ENCODE peak calls at places on chromosomes 6 and 20, in seven cellular contexts. One of them, this sample, is unnamed.

GRCh38 chr6:22838346-22838745 is 269.0 kb downstream of the HDGFL1 start:
- DNase-seq in anterior cingulate cortex: no peak
- DNase-seq in right cardiac atrium: no peak
- DNase-seq in NCI-H1092 treated with DMSO at 0.1 percent for 48 hours: no peak
- DNase-seq in mesothelial cell of epicardium: no peak
- DNase-seq in omental fat pad: no peak
- DNase-seq in AG10803: no peak
- DNase-seq in this sample: no peak

GRCh38 chr20:12391099-12391498 is 473.4 kb downstream of the BTBD3 start:
- DNase-seq in mesothelial cell of epicardium: no peak
- DNase-seq in right cardiac atrium: no peak
- DNase-seq in omental fat pad: no peak
- DNase-seq in NCI-H1092 treated with DMSO at 0.1 percent for 48 hours: no peak
- DNase-seq in AG10803: no peak
- DNase-seq in anterior cingulate cortex: no peak
- DNase-seq in this sample: no peak

GRCh38 chr6:44740566-44741120 is 353.1 kb downstream of the CDC5L start:
- DNase-seq in anterior cingulate cortex: no peak
- DNase-seq in NCI-H1092 treated with DMSO at 0.1 percent for 48 hours: no peak
- DNase-seq in AG10803: no peak
- DNase-seq in right cardiac atrium: no peak
- DNase-seq in mesothelial cell of epicardium: no peak
- DNase-seq in omental fat pad: no peak
- DNase-seq in this sample: peak

GRCh38 chr6:166500246-166500645 is 86.2 kb downstream of the RAMACL start:
- DNase-seq in mesothelial cell of epicardium: no peak
- DNase-seq in right cardiac atrium: no peak
- DNase-seq in anterior cingulate cortex: peak
- DNase-seq in NCI-H1092 treated with DMSO at 0.1 percent for 48 hours: no peak
- DNase-seq in AG10803: no peak
- DNase-seq in omental fat pad: no peak
- DNase-seq in this sample: no peak

GRCh38 chr6:79494841-79495240 is 42.4 kb downstream of the LCA5 start:
- DNase-seq in omental fat pad: no peak
- DNase-seq in mesothelial cell of epicardium: no peak
- DNase-seq in anterior cingulate cortex: no peak
- DNase-seq in NCI-H1092 treated with DMSO at 0.1 percent for 48 hours: no peak
- DNase-seq in AG10803: no peak
- DNase-seq in right cardiac atrium: no peak
- DNase-seq in this sample: no peak

GRCh38 chr20:59598625-59599310 is 5.6 kb upstream of the PHACTR3 start:
- DNase-seq in right cardiac atrium: no peak
- DNase-seq in omental fat pad: no peak
- DNase-seq in mesothelial cell of epicardium: peak
- DNase-seq in anterior cingulate cortex: peak
- DNase-seq in AG10803: peak
- DNase-seq in NCI-H1092 treated with DMSO at 0.1 percent for 48 hours: peak
- DNase-seq in this sample: no peak

GRCh38 chr6:17907467-17908229 is 79.8 kb downstream of the KIF13A start:
- DNase-seq in right cardiac atrium: peak
- DNase-seq in omental fat pad: peak
- DNase-seq in mesothelial cell of epicardium: no peak
- DNase-seq in AG10803: peak
- DNase-seq in anterior cingulate cortex: no peak
- DNase-seq in NCI-H1092 treated with DMSO at 0.1 percent for 48 hours: no peak
- DNase-seq in this sample: no peak

GRCh38 chr6:100663219-100663863 is 198.6 kb upstream of the SIM1 start:
- DNase-seq in right cardiac atrium: no peak
- DNase-seq in AG10803: peak
- DNase-seq in omental fat pad: no peak
- DNase-seq in anterior cingulate cortex: no peak
- DNase-seq in mesothelial cell of epicardium: no peak
- DNase-seq in NCI-H1092 treated with DMSO at 0.1 percent for 48 hours: no peak
- DNase-seq in this sample: no peak

GRCh38 chr6:114304304-114304887 is 38.4 kb downstream of the HS3ST5 start:
- DNase-seq in AG10803: peak
- DNase-seq in right cardiac atrium: no peak
- DNase-seq in mesothelial cell of epicardium: no peak
- DNase-seq in NCI-H1092 treated with DMSO at 0.1 percent for 48 hours: no peak
- DNase-seq in anterior cingulate cortex: no peak
- DNase-seq in omental fat pad: no peak
- DNase-seq in this sample: no peak

GRCh38 chr6:88442731-88443130 is 276.6 kb upstream of the CNR1 start:
- DNase-seq in mesothelial cell of epicardium: no peak
- DNase-seq in omental fat pad: no peak
- DNase-seq in anterior cingulate cortex: no peak
- DNase-seq in AG10803: no peak
- DNase-seq in NCI-H1092 treated with DMSO at 0.1 percent for 48 hours: no peak
- DNase-seq in right cardiac atrium: no peak
- DNase-seq in this sample: no peak

GRCh38 chr6:134080171-134080795 is 27.9 kb upstream of the SLC2A12 start:
- DNase-seq in mesothelial cell of epicardium: no peak
- DNase-seq in AG10803: no peak
- DNase-seq in anterior cingulate cortex: no peak
- DNase-seq in NCI-H1092 treated with DMSO at 0.1 percent for 48 hours: no peak
- DNase-seq in right cardiac atrium: no peak
- DNase-seq in omental fat pad: no peak
- DNase-seq in this sample: no peak

This sample was measured in osteocyte.